ENCODE peak calls at places on chromosome 18, in six cellular contexts. N is coronary artery, U is spleen, E is PC-3, Y is ovary, O is AG04450. C is an unnamed sample.

GRCh38 chr18:28115149-28115550 is 61.8 kb downstream of the CDH2 start:
- DNase-seq in E (peak), N (no peak), O (peak), U (no peak), Y (no peak), C (peak)

GRCh38 chr18:5900249-5900648 is 4.9 kb upstream of the TMEM200C start:
- DNase-seq in O (no peak), Y (no peak), E (peak), N (no peak), U (no peak), C (no peak)

GRCh38 chr18:5162111-5162510 is 34.9 kb downstream of the AKAIN1 start:
- DNase-seq in O (no peak), N (no peak), Y (no peak), E (no peak), U (no peak), C (no peak)

GRCh38 chr18:60232541-60232940 is 140.0 kb downstream of the MC4R start:
- DNase-seq in Y (no peak), N (no peak), O (peak), U (no peak), E (peak), C (peak)

GRCh38 chr18:79515944-79516351 is 120.2 kb downstream of the NFATC1 start:
- DNase-seq in E (no peak), O (no peak), Y (no peak), N (peak), U (peak), C (no peak)

GRCh38 chr18:78891185-78891762 is 88.3 kb upstream of the SALL3 start:
- DNase-seq in N (peak), U (peak), E (no peak), O (no peak), Y (no peak), C (no peak)

GRCh38 chr18:22674300-22674699 is 256.6 kb upstream of the CTAGE1 start:
- DNase-seq in E (peak), N (no peak), O (peak), Y (no peak), U (no peak), C (peak)

GRCh38 chr18:74342416-74343043 is 26.9 kb downstream of the C18orf63 start:
- DNase-seq in O (peak), N (no peak), Y (no peak), E (peak), U (no peak), C (peak)

GRCh38 chr18:70365361-70365760 is 76.5 kb downstream of the SOCS6 start:
- DNase-seq in E (no peak), U (no peak), N (no peak), O (no peak), Y (no peak), C (no peak)

GRCh38 chr18:25019086-25019860 is 332.7 kb downstream of the ZNF521 start:
- DNase-seq in E (no peak), N (no peak), Y (no peak), O (no peak), U (no peak), C (no peak)

GRCh38 chr18:11310476-11311086 is 161.2 kb upstream of the PIEZO2 start:
- DNase-seq in E (peak), Y (no peak), N (no peak), O (no peak), U (no peak), C (peak)

GRCh38 chr18:75043478-75043877 is 165.5 kb downstream of the PTGR3 start:
- DNase-seq in Y (no peak), N (no peak), E (no peak), U (no peak), O (no peak), C (no peak)

GRCh38 chr18:60570172-60570571 is 197.6 kb upstream of the MC4R start:
- DNase-seq in N (no peak), E (no peak), O (no peak), U (no peak), Y (no peak), C (no peak)

GRCh38 chr18:31516432-31516831 is 18.5 kb downstream of the DSG2 start:
- DNase-seq in E (no peak), N (no peak), U (no peak), Y (no peak), O (no peak), C (no peak)

GRCh38 chr18:77479047-77479446 is 229.4 kb downstream of the GALR1 start:
- DNase-seq in U (no peak), Y (no peak), O (no peak), E (no peak), N (no peak), C (no peak)
- H3K27ac ChIP-seq in U (no peak), Y (no peak), O (no peak), E (no peak), N (peak), C (no peak)

GRCh38 chr18:58418361-58418760 is 210.5 kb downstream of the ALPK2 start:
- DNase-seq in Y (no peak), N (no peak), U (no peak), O (no peak), E (no peak), C (no peak)

GRCh38 chr18:58416014-58416703 is 212.7 kb downstream of the ALPK2 start:
- DNase-seq in O (no peak), N (no peak), U (no peak), E (no peak), Y (no peak), C (no peak)

GRCh38 chr18:58419587-58420199 is 209.2 kb downstream of the ALPK2 start:
- DNase-seq in N (no peak), O (no peak), Y (no peak), E (no peak), U (no peak), C (no peak)

GRCh38 chr18:58417752-58418151 is 211.1 kb downstream of the ALPK2 start:
- DNase-seq in U (no peak), N (no peak), E (peak), Y (no peak), O (no peak), C (peak)

DNA sequence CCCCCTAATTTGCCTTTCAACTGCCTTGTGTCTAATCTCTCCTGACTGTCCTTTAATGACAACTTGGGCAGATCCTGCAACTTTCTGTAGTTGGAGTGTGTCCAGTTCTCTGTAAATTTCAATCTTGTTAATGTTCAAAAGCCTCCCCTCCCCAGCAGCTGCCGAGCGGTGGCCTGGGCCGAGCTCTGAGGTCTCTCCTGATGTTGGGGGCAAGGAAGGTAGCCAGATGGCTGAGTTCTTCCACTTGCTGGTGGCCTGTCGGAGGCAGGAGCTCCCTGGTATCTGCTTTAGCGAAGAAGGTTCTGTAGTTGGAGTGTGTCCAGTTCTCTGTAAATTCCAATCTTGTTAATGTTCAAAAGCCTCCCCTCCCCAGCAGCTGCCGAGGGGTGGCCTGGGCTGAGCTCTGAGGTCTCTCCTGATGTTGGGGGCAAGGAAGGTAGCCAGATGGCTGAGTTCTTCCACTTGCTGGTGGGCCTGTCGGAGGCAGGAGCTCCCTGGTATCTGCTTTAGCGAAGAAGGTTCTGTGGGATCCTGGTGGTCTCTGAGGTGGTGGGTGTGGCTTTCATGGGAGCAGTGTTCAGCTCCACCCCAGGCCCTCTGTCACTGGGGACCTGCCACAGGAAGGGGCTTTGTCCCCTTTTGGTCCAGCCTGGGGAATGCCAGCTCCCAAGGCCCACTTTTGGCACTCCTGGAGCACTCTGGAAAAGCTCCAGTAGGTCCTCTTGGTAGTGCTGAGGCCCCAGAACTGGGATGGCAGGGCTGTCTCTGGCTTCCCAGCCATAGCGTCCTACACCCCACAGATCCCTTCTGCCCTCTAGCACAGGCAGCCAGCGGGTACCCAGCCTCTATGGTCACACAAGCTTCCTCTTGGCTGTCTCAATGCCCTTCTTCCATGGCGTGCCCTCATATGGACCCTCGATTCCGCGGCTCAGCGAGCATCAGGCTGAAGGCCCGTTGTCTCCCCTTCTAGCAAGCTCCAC is 211.9 kb downstream of the ALPK2 start:
- DNase-seq in O (peak), N (no peak), Y (no peak), U (no peak), E (peak), C (peak)
- TF ChIP-seq CTCF in O (no peak), N (no peak), Y (no peak), U (no peak), E (no peak), C (no peak)

GRCh38 chr18:77073336-77074093 is 59.1 kb downstream of the MBP start:
- DNase-seq in O (no peak), U (no peak), N (no peak), Y (no peak), E (no peak), C (no peak)
- H3K27ac ChIP-seq in O (no peak), U (peak), N (peak), Y (no peak), E (peak), C (no peak)

DNA sequence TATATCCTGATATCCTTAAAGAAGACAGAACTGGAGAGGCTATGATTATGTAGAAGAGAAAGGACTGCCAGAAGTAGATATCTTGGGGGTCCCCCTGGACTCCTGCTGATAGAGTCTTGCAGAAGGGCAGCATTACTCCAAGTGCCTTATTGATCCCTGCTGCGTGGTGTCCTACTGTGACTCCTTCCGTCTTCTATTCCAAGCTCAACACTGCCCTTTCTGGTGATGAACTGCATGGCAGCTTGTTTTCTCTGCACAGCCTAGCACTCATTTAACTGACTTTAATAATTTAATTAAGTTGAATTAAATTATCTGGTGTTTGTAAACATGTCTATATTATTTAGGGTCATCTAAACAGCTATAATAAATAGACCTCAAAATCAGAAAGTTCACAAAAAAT is 194.1 kb upstream of the DSEL start:
- DNase-seq in U (no peak), O (no peak), N (no peak), E (peak), Y (no peak), C (no peak)
- TF ChIP-seq CTCF in U (no peak), O (no peak), N (no peak), E (peak), Y (no peak), C (no peak)

C was measured in RWPE1.